ENCODE peak calls at places on chromosomes 1 and 21, in four cellular contexts. E is fibroblast of lung, A is upper lobe of right lung, C is AG09309. J is an unnamed sample.

GRCh38 chr1:161131721-161132409 is 602 bp downstream of the DEDD start:
- DNase-seq in A (no peak), E (peak; percentile 39), C (no peak), J (no peak)

GRCh38 chr1:213124590-213124989 is 73.5 kb downstream of the RPS6KC1 start:
- DNase-seq in E (no peak), C (no peak), A (no peak), J (no peak)

GRCh38 chr1:77405186-77405585 is 123.4 kb downstream of the AK5 start:
- DNase-seq in C (no peak), A (no peak), E (no peak), J (no peak)

GRCh38 chr21:39736716-39737115 is 8.3 kb upstream of the IGSF5 start:
- DNase-seq in A (no peak), E (no peak), C (no peak), J (no peak)

GRCh38 chr1:212595787-212596714 is 12.5 kb upstream of the ATF3 start:
- DNase-seq in A (no peak), C (peak; percentile 83), E (peak; percentile 92), J (no peak)

GRCh38 chr1:221637641-221638041 is 104.2 kb downstream of the DUSP10 start:
- DNase-seq in C (peak; percentile 46), A (no peak), E (peak; percentile 42), J (no peak)

GRCh38 chr1:1928231-1929101 is 9.4 kb upstream of the TMEM52 start:
- DNase-seq in A (no peak), E (no peak), C (no peak), J (no peak)

GRCh38 chr1:174892016-174892415 is 107.7 kb upstream of the CACYBP start:
- DNase-seq in C (no peak), A (no peak), E (no peak), J (no peak)

GRCh38 chr1:177310326-177310725 is 139.6 kb downstream of the BRINP2 start:
- DNase-seq in E (no peak), C (no peak), A (no peak), J (peak; percentile 11)

GRCh38 chr1:233019921-233020320 is 69.5 kb downstream of the NTPCR start:
- DNase-seq in C (no peak), A (no peak), E (peak; percentile 66), J (no peak)

GRCh38 chr1:153842006-153842471 is 66.8 kb downstream of the SLC27A3 start:
- DNase-seq in E (no peak), A (no peak), C (no peak), J (no peak)

GRCh38 chr1:39170731-39171375 is 33.6 kb upstream of the MACF1 start:
- DNase-seq in C (no peak), A (no peak), E (no peak), J (no peak)

GRCh38 chr1:52142220-52143153 is 598 bp downstream of the ZFYVE9 start:
- DNase-seq in A (peak; percentile 74), C (no peak), E (peak; percentile 54), J (peak; percentile 43)

GRCh38 chr1:33182452-33182851 is 609 bp upstream of the TRIM62 start:
- DNase-seq in C (no peak), A (no peak), E (peak; percentile 85), J (peak; percentile 33)

GRCh38 chr21:45388011-45388521 is 16.9 kb upstream of the COL18A1 start:
- DNase-seq in E (no peak), C (no peak), A (peak; percentile 54), J (no peak)

GRCh38 chr1:169595764-169596711 is 9.8 kb upstream of the F5 start:
- DNase-seq in E (peak; percentile 12), C (no peak), A (no peak), J (no peak)

GRCh38 chr1:221069956-221070355 is 190.7 kb downstream of the HLX start:
- DNase-seq in A (no peak), C (no peak), E (no peak), J (no peak)

GRCh38 chr1:201537966-201538617 is 835 bp upstream of the NAV1 start:
- DNase-seq in C (no peak), A (no peak), E (no peak), J (no peak)

GRCh38 chr1:153610334-153611023 is 2.5 kb downstream of the S100A16 start:
- DNase-seq in C (no peak), E (no peak), A (no peak), J (no peak)

GRCh38 chr1:46302091-46303037 is 1.1 kb downstream of the LRRC41 start:
- DNase-seq in E (peak; percentile 68), A (peak; percentile 76), C (no peak), J (peak; percentile 47)

GRCh38 chr1:23118957-23119792 is 49.5 kb downstream of the LUZP1 start:
- DNase-seq in E (peak; percentile 55), C (no peak), A (no peak), J (no peak)

GRCh38 chr1:31593770-31594632 is 17.7 kb downstream of the TINAGL1 start:
- DNase-seq in C (no peak), E (peak; percentile 76), A (peak; percentile 89), J (peak; percentile 59)

GRCh38 chr1:79090985-79091384 is 84.5 kb upstream of the ADGRL4 start:
- DNase-seq in A (no peak), C (no peak), E (no peak), J (no peak)

GRCh38 chr1:246647513-246647912 is 76.7 kb upstream of the SCCPDH start:
- DNase-seq in A (no peak), C (peak; percentile 14), E (no peak), J (no peak)

GRCh38 chr1:198157241-198157846 is 546 bp downstream of the NEK7 start:
- DNase-seq in A (peak; percentile 93), E (peak; percentile 96), C (peak; percentile 76), J (peak; percentile 71)

GRCh38 chr1:49229555-49229954 is 452.9 kb upstream of the BEND5 start:
- DNase-seq in E (no peak), C (no peak), A (no peak), J (no peak)

GRCh38 chr1:229434641-229435051 is 752 bp upstream of the ACTA1 start:
- DNase-seq in E (no peak), A (no peak), C (no peak), J (no peak)

GRCh38 chr1:47334765-47335435 is 1.3 kb downstream of the CMPK1 start:
- DNase-seq in A (no peak), C (no peak), E (peak; percentile 11), J (no peak)

GRCh38 chr1:64171797-64172281 is 31.6 kb upstream of the UBE2U start:
- DNase-seq in E (peak; percentile 73), A (no peak), C (peak; percentile 10), J (no peak)

GRCh38 chr1:242784807-242785206 is 260.3 kb upstream of the PLD5 start:
- DNase-seq in A (no peak), C (no peak), E (no peak), J (no peak)

GRCh38 chr1:43974443-43975248 is at the start of gene ATP6V0B:
- DNase-seq in C (peak; percentile 54), E (peak; percentile 92), A (peak; percentile 99), J (peak; percentile 94)
- TF ChIP-seq CTCF in C (peak; percentile 22), E (peak; percentile 19), A (peak; percentile 33), J (peak; percentile 45)

DNA sequence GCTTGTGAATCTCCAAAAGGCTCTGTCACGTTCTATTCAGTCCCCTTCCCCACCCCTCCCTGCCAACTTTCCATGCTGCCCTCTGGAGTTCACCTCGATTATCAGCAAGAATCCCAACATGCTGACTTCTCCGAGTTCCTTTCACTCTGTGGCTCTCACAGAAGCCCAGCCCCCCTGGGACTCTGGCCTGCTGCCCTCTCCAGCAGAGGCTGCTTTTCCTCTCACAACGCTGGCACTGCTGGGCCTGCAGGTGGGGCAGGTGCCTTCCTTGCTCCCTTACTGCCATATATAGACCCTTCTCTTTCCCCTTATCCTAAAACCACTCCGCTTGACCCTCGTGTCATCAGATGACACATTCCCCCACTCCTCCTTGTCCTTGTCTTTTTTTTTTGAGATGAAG is 10.2 kb upstream of the RNF186 start:
- DNase-seq in E (no peak), C (no peak), A (no peak), J (no peak)
- TF ChIP-seq CTCF in E (no peak), C (no peak), A (no peak), J (no peak)

GRCh38 chr1:15583016-15583706 is 1.7 kb downstream of the AGMAT start:
- DNase-seq in C (no peak), E (no peak), A (no peak), J (no peak)

GRCh38 chr1:15579683-15580047 is 5.2 kb downstream of the AGMAT start:
- DNase-seq in A (no peak), C (no peak), E (no peak), J (no peak)

GRCh38 chr1:15578921-15579682 is 5.7 kb downstream of the AGMAT start:
- DNase-seq in E (no peak), A (peak; percentile 48), C (no peak), J (no peak)

DNA sequence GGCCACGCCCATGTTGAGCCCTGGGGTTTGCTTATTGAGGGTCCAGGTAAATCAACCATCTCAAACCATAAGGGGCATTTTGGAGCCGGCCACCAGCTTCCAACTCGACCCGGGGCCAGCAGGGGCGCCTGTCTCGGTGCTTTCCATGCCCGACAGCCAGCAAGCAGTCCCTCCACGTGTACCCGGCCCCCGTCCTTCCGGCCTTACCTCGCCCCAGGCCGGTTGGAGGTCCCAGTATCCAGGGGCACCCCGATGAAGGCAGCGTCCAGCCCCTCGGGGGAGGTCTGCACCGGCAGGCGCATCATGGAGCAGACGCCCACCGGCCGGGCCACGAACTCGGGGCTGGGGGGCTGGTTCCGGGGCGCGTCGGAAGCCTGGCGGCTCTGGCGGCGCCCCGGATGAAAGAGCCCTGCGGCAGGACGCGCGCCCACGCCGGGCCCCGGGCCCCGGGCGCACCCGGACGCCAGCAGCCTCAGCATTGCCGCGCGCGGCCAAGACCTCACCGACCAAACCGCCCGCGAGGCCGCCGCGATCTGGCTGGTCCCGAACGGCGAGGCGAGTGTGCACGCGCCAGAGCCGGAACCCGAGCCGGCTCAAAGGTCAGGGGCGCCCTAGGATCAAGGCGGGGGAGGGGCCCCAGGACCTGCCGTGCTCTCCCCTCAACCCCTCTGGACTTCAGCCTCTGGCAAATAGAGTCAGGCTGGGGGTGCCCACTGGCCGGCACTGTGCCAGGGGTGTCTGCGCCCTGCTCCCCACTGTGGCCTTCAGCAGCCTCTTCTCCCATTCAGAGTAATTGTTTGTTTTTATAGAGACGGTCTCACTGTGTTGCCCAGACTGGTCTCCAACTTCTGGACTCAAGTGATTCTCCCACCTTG is at the start of gene AGMAT:
- DNase-seq in E (peak; percentile 24), A (peak; percentile 69), C (no peak), J (peak; percentile 50)
- TF ChIP-seq CTCF in E (peak; percentile 10), A (peak; percentile 24), C (peak; percentile 45), J (peak; percentile 61)

GRCh38 chr1:209827384-209828261 is at the start of gene UTP25:
- DNase-seq in C (peak; percentile 89), A (peak; percentile 94), E (peak; percentile 98), J (peak; percentile 88)
- TF ChIP-seq CTCF in C (peak; percentile 74), A (peak; percentile 67), E (peak; percentile 76), J (peak; percentile 71)

DNA sequence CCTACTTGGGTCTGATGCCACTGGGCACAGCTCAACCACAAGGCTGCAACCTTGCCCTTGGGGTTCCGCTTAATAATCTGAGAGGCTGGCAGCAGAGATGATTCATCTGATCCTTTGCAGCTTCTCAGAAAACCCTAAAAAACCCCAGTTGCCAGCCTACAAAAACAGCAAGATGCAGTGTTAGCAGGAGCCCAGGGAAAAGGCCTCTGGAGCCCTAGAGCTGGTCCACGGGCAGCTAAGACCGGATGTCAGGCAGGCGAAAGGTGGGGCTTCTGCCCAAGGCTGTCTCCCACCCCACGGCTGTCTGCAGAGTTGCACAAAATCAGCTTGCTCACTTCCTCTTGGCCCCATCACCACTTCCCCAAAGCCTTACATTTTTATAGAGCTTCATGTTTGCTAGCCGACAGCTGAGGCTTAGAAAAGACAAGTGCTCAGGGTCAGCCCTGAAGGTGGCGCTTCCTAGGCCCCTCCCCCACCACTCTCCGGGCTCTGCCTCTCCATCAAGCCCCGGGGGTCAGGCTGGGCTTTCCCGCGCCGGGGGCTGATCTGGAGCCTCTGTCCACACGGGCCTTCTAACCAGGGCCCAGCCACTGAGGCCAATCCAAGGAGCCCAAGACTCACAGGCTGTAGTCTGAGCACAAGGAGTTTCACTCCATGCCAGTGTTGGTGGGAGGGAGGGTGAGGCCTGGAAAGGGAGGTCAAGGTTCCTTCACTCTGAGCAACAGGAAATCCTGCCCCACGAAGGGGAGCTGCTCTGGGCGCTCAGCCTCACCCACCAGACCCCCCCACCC is 4.2 kb upstream of the ADORA3 start:
- DNase-seq in C (peak; percentile 48), E (peak; percentile 54), A (peak; percentile 90), J (peak; percentile 75)
- TF ChIP-seq CTCF in C (peak; percentile 33), E (no peak), A (no peak), J (no peak)